ENCODE peak calls at places on chromosomes 11 and 22, in seven cellular contexts. C, P, S, M, Q, K and D are unnamed samples.

GRCh38 chr22:43200031-43200430 is 13.1 kb upstream of the TTLL12 start:
- DNase-seq in S (no peak), K (no peak), M (no peak), P (no peak), C (no peak), Q (no peak), D (no peak)

GRCh38 chr11:76621466-76621865 is 49.1 kb downstream of the LRRC32 start:
- DNase-seq in S (no peak), K (no peak), P (no peak), Q (no peak), M (no peak), C (no peak), D (no peak)

GRCh38 chr11:110297726-110298297 is 1.4 kb upstream of the RDX start:
- DNase-seq in M (no peak), P (no peak), S (no peak), Q (no peak), C (no peak), K (peak; percentile 59), D (no peak)

GRCh38 chr22:43216738-43217137 is 29.8 kb upstream of the TTLL12 start:
- DNase-seq in K (no peak), S (no peak), P (no peak), C (no peak), Q (no peak), M (no peak), D (no peak)

GRCh38 chr11:122666743-122667142 is 11.2 kb downstream of the UBASH3B start:
- DNase-seq in C (no peak), K (no peak), M (no peak), S (no peak), Q (no peak), P (no peak), D (no peak)

GRCh38 chr11:43393765-43394355 is 35.1 kb downstream of the TTC17 start:
- DNase-seq in Q (no peak), M (no peak), K (no peak), S (no peak), P (no peak), C (no peak), D (no peak)

GRCh38 chr11:66856496-66857233 is at the start of gene LRFN4:
- DNase-seq in Q (peak; percentile 61), M (peak; percentile 20), C (peak; percentile 76), S (no peak), P (no peak), K (no peak), D (no peak)

GRCh38 chr11:128544625-128545024 is 42.7 kb downstream of the ETS1 start:
- DNase-seq in Q (no peak), K (no peak), S (peak; percentile 55), P (no peak), M (no peak), C (no peak), D (peak; percentile 39)

GRCh38 chr22:45159652-45160462 is 3.9 kb upstream of the NUP50 start:
- DNase-seq in Q (no peak), P (no peak), K (no peak), S (no peak), M (peak; percentile 23), C (no peak), D (peak; percentile 69)

GRCh38 chr11:118609380-118610219 is 2.2 kb downstream of the PHLDB1 start:
- DNase-seq in Q (peak; percentile 88), M (peak; percentile 38), K (no peak), S (no peak), C (peak; percentile 23), P (no peak), D (no peak)

GRCh38 chr22:20978419-20978818 is 3.7 kb upstream of the LZTR1 start:
- DNase-seq in Q (no peak), P (no peak), C (no peak), S (no peak), M (no peak), K (no peak), D (no peak)

GRCh38 chr11:122717264-122717867 is 61.8 kb downstream of the UBASH3B start:
- DNase-seq in K (no peak), C (peak; percentile 61), P (no peak), Q (no peak), M (no peak), S (no peak), D (no peak)

GRCh38 chr11:75532200-75532972 is 6.6 kb upstream of the GDPD5 start:
- DNase-seq in P (peak; percentile 68), K (peak; percentile 67), M (peak; percentile 67), Q (peak; percentile 44), S (no peak), C (peak; percentile 84), D (peak; percentile 56)

GRCh38 chr11:35343033-35343598 is 76.2 kb downstream of the SLC1A2 start:
- DNase-seq in M (no peak), S (no peak), C (peak; percentile 69), Q (no peak), P (no peak), K (no peak), D (no peak)

GRCh38 chr11:1484716-1485503 is 1.7 kb downstream of the MOB2 start:
- DNase-seq in C (no peak), K (no peak), S (no peak), Q (no peak), P (no peak), M (no peak), D (no peak)

GRCh38 chr22:35971418-35972119 is 57.1 kb downstream of the RBFOX2 start:
- DNase-seq in P (no peak), S (peak; percentile 80), M (peak; percentile 87), K (no peak), Q (no peak), C (no peak), D (peak; percentile 18)

GRCh38 chr11:7449196-7449840 is 36.0 kb upstream of the OLFML1 start:
- DNase-seq in C (no peak), S (no peak), K (no peak), Q (no peak), M (no peak), P (no peak), D (no peak)

GRCh38 chr11:121652982-121653381 is 200.2 kb upstream of the SORL1-AS1 start:
- DNase-seq in Q (no peak), C (no peak), K (no peak), S (no peak), P (no peak), M (peak; percentile 27), D (peak; percentile 58)

GRCh38 chr11:78414321-78415051 is 3.1 kb downstream of the GAB2 start:
- DNase-seq in K (peak; percentile 18), S (no peak), Q (peak; percentile 30), P (no peak), C (peak; percentile 46), M (peak; percentile 29), D (peak; percentile 30)

GRCh38 chr11:125376117-125376516 is 119.9 kb downstream of the FEZ1 start:
- DNase-seq in K (no peak), M (no peak), S (no peak), C (no peak), P (no peak), Q (no peak), D (no peak)

GRCh38 chr11:25775608-25776007 is 556.3 kb upstream of the ANO3 start:
- DNase-seq in C (no peak), S (no peak), P (no peak), M (no peak), K (no peak), Q (no peak), D (no peak)

GRCh38 chr11:88489030-88489429 is 151.5 kb upstream of the CTSC start:
- DNase-seq in P (no peak), K (no peak), Q (no peak), S (no peak), M (peak; percentile 43), C (no peak), D (no peak)

GRCh38 chr11:11263238-11264030 is 89.6 kb downstream of the CSNK2A3 start:
- DNase-seq in K (no peak), P (no peak), S (no peak), C (no peak), M (peak; percentile 20), Q (no peak), D (no peak)

GRCh38 chr11:96318850-96319249 is 24.1 kb downstream of the MAML2 start:
- DNase-seq in Q (no peak), P (no peak), M (no peak), K (no peak), C (no peak), S (no peak), D (no peak)

GRCh38 chr11:697811-698311 is 2.2 kb downstream of the TMEM80 start:
- DNase-seq in Q (no peak), C (no peak), S (no peak), P (no peak), K (no peak), M (peak; percentile 78), D (no peak)

GRCh38 chr11:20022363-20023081 is 137.8 kb downstream of the DBX1 start:
- DNase-seq in Q (no peak), K (no peak), M (no peak), P (no peak), C (no peak), S (no peak), D (peak; percentile 91)